ENCODE peak calls at places on chromosomes 5 and 9, in five cellular contexts. V is CD4-positive, CD25-positive, alpha-beta regulatory T cell; U is stomach; F is fibroblast of lung; Y is Panc1. X is an unnamed sample.

GRCh38 chr5:156906807-156907206 is 56.2 kb downstream of the TIMD4 start:
- DNase-seq in V (no peak), U (no peak), F (no peak), Y (no peak), X (no peak)

GRCh38 chr5:150497274-150497988 is 10.5 kb upstream of the NDST1 start:
- DNase-seq in V (no peak), U (peak; percentile 68), F (peak; percentile 93), Y (peak; percentile 87), X (no peak)

GRCh38 chr9:137464291-137464999 is 5.3 kb upstream of the NSMF start:
- DNase-seq in V (no peak), U (no peak), F (no peak), Y (no peak), X (no peak)

GRCh38 chr5:180180846-180181245 is 28.2 kb downstream of the RASGEF1C start:
- DNase-seq in V (no peak), U (no peak), F (no peak), Y (no peak), X (no peak)

GRCh38 chr5:164002653-164003052 is 497.2 kb downstream of the MAT2B start:
- DNase-seq in V (no peak), U (no peak), F (peak; percentile 33), Y (no peak), X (no peak)

GRCh38 chr5:62206150-62206829 is 99.7 kb upstream of the KIF2A start:
- DNase-seq in V (no peak), U (no peak), F (no peak), Y (no peak), X (peak; percentile 41)

GRCh38 chr9:129391215-129391614 is 213.2 kb upstream of the IER5L start:
- DNase-seq in V (no peak), U (no peak), F (no peak), Y (no peak), X (no peak)

GRCh38 chr5:50808406-50808805 is 142.0 kb downstream of the PARP8 start:
- DNase-seq in V (no peak), U (no peak), F (no peak), Y (no peak), X (no peak)

GRCh38 chr5:110956913-110957813 is 114.3 kb upstream of the TSLP start:
- DNase-seq in V (no peak), U (no peak), F (no peak), Y (no peak), X (no peak)

GRCh38 chr9:118522093-118523028 is 818.2 kb downstream of the TLR4 start:
- DNase-seq in V (no peak), U (no peak), F (peak; percentile 19), Y (peak; percentile 28), X (peak; percentile 85)

GRCh38 chr5:76083555-76084495 is 642 bp downstream of the SV2C start:
- DNase-seq in V (no peak), U (no peak), F (no peak), Y (no peak), X (no peak)

GRCh38 chr5:180133971-180134508 is 62.5 kb upstream of the RNF130 start:
- DNase-seq in V (no peak), U (peak; percentile 9), F (no peak), Y (no peak), X (no peak)

GRCh38 chr9:83935276-83935890 is 14.2 kb upstream of the KIF27 start:
- DNase-seq in V (no peak), U (peak; percentile 36), F (peak; percentile 80), Y (no peak), X (no peak)

GRCh38 chr9:86287013-86287412 is 4.7 kb upstream of the ISCA1 start:
- DNase-seq in V (no peak), U (no peak), F (peak; percentile 75), Y (no peak), X (no peak)

GRCh38 chr5:124584991-124585715 is 161.3 kb downstream of the ZNF608 start:
- DNase-seq in V (no peak), U (no peak), F (no peak), Y (no peak), X (no peak)

DNA sequence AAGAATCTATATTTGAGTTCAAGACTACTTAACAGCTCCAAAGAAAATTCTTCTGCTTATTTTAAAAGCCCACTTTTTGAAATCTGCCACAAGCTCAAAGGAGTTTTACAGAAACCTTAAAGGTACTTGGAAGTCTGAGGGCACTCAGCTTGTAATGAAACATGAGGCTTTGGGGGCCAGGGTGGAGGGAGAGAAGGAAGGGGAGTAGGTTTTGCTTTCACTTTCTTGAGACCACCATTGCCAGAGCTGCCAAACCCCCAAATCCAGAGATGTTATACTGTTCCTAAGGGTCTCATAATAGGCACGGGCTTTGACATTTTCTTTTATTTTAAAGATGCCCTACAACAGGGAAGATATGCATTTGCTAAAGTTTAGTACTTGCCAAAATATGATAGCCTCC is 42.6 kb upstream of the TNFAIP8 start:
- DNase-seq in V (no peak), U (no peak), F (no peak), Y (no peak), X (no peak)
- H3K27ac ChIP-seq in V (peak overlapping the region; percentile 70), U (peak overlapping the region; percentile 50), F (no peak overlapping the region), Y (no peak overlapping the region), X (no peak overlapping the region)

GRCh38 chr9:7794196-7794595 is 5.4 kb downstream of the DMAC1 start:
- DNase-seq in V (no peak), U (no peak), F (no peak), Y (no peak), X (no peak)

GRCh38 chr9:7802666-7803065 is 3.1 kb upstream of the DMAC1 start:
- DNase-seq in V (no peak), U (no peak), F (peak; percentile 4), Y (no peak), X (no peak)

GRCh38 chr9:7799234-7799933 is at the start of gene DMAC1:
- DNase-seq in V (peak; percentile 52), U (peak; percentile 79), F (peak; percentile 88), Y (peak; percentile 42), X (peak; percentile 63)

GRCh38 chr9:7799934-7800285 is 332 bp upstream of the DMAC1 start:
- DNase-seq in V (no peak), U (no peak), F (no peak), Y (no peak), X (no peak)
- H3K4me3 ChIP-seq in V (peak overlapping the region; percentile 90), U (peak overlapping the region; percentile 92), F (peak overlapping the region; percentile 68), Y (no peak overlapping the region), X (no peak overlapping the region)

GRCh38 chr5:176740702-176741565 is 69.4 kb upstream of the UNC5A start:
- DNase-seq in V (no peak), U (peak; percentile 17), F (no peak), Y (no peak), X (no peak)

GRCh38 chr5:176740131-176740701 is 70.1 kb upstream of the UNC5A start:
- DNase-seq in V (no peak), U (peak; percentile 21), F (no peak), Y (no peak), X (no peak)

GRCh38 chr5:176743136-176743827 is 67.1 kb upstream of the UNC5A start:
- DNase-seq in V (no peak), U (no peak), F (no peak), Y (no peak), X (no peak)

GRCh38 chr5:176742246-176743105 is 67.9 kb upstream of the UNC5A start:
- DNase-seq in V (no peak), U (no peak), F (no peak), Y (no peak), X (no peak)

GRCh38 chr5:176741566-176742211 is 68.7 kb upstream of the UNC5A start:
- DNase-seq in V (no peak), U (peak; percentile 10), F (no peak), Y (no peak), X (no peak)
- H3K4me1 ChIP-seq in V (peaks cover 25% of the 10 kb centered on the region), U (peaks cover 9% of the 10 kb centered on the region), F (no peaks in the 10 kb centered on the region), Y (no peaks in the 10 kb centered on the region), X (peaks cover 19% of the 10 kb centered on the region)

DNA sequence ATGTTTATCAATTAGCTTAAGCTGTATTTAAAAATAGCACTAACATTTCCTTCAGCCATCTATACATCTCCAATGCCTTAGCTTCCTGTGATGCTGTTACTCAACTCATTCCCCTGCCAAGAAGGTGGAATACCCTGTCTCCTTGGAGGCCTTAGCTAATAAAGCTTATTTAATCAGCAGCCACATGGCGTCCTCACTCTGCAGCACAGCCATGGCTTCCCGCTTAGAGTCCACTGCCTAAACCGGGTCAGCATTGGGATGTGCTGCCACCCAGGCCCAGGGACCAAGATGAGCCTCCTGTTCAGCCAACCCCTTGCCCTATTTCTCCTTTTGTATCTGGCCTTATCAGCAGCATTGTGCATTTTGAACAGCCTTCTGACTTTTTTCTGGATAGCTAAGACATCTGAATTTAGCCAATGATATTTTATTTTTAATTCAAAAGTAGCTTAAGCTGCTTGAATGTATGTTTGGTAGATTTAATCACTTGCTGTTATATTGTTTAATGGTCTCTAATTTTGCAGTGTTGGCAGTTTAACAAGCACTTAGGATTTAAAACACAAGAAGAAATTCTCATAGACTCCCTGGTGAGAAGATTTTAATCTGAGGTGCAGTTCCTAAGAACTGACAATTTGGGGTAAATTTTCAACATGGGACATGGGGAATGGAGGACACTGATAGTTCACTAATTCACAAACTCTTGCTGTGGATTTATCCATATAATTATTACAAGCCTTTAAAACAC is 113.0 kb downstream of the RPS23 start:
- DNase-seq in V (no peak), U (no peak), F (peak; percentile 73), Y (no peak), X (no peak)
- H3K27ac ChIP-seq in V (no peak overlapping the region), U (peak overlapping the region; percentile 40), F (no peak overlapping the region), Y (no peak overlapping the region), X (no peak overlapping the region)

GRCh38 chr9:87499455-87500015 is 1.9 kb downstream of the DAPK1 start:
- DNase-seq in V (no peak), U (no peak), F (no peak), Y (no peak), X (no peak)
- H3K4me3 ChIP-seq in V (no peak overlapping the region), U (peak overlapping the region; percentile 80), F (no peak overlapping the region), Y (no peak overlapping the region), X (no peak overlapping the region)

GRCh38 chr5:67203701-67204074 is 7.1 kb upstream of the CD180 start:
- DNase-seq in V (no peak), U (no peak), F (no peak), Y (no peak), X (no peak)
- H3K4me1 ChIP-seq in V (peaks cover 68% of the 10 kb centered on the region), U (peaks cover 10% of the 10 kb centered on the region), F (no peaks in the 10 kb centered on the region), Y (no peaks in the 10 kb centered on the region), X (no peaks in the 10 kb centered on the region)

X was measured in iPS DF 6.9.